ENCODE peak calls at places on chromosomes 3 and 15, in four cellular contexts. N, I, J and X are unnamed samples.

GRCh38 chr3:50271314-50272072 is 2.5 kb downstream of the SEMA3B start:
- DNase-seq in N (no peak), I (no peak), J (no peak), X (no peak)

GRCh38 chr3:119395923-119396358 is 67.5 kb downstream of the TMEM39A start:
- DNase-seq in N (no peak), I (no peak), J (no peak), X (no peak)

GRCh38 chr3:49132437-49133225 is at the start of gene LAMB2:
- DNase-seq in N (peak; percentile 82), I (peak; percentile 74), J (peak; percentile 77), X (peak; percentile 95)

GRCh38 chr3:80367149-80367548 is 599.4 kb upstream of the ROBO1 start:
- DNase-seq in N (no peak), I (no peak), J (no peak), X (no peak)

GRCh38 chr3:145070795-145071194 is 1090.2 kb downstream of the PLOD2 start:
- DNase-seq in N (no peak), I (no peak), J (no peak), X (no peak)

GRCh38 chr3:127694467-127695215 is 21.9 kb downstream of the ABTB1 start:
- DNase-seq in N (no peak), I (peak; percentile 20), J (peak; percentile 86), X (no peak)

GRCh38 chr3:149586871-149587270 is 71.0 kb downstream of the WWTR1 start:
- DNase-seq in N (no peak), I (peak; percentile 79), J (no peak), X (no peak)

GRCh38 chr15:57821826-57822225 is 115.3 kb downstream of the POLR2M start:
- DNase-seq in N (no peak), I (no peak), J (no peak), X (no peak)

GRCh38 chr3:10783360-10784346 is 32.4 kb upstream of the SLC6A11 start:
- DNase-seq in N (no peak), I (peak; percentile 22), J (no peak), X (peak; percentile 12)

GRCh38 chr15:40192942-40193341 is 32.1 kb downstream of the BUB1B start:
- DNase-seq in N (no peak), I (peak; percentile 48), J (no peak), X (no peak)

GRCh38 chr3:49199244-49199899 is 28.0 kb downstream of the KLHDC8B start:
- DNase-seq in N (peak; percentile 92), I (peak; percentile 24), J (peak; percentile 54), X (peak; percentile 97)

GRCh38 chr3:141342386-141342785 is 25.9 kb upstream of the ZBTB38 start:
- DNase-seq in N (no peak), I (no peak), J (no peak), X (no peak)
- TF ChIP-seq POLR2A in N (no peak), I (no peak), J (no peak), X (no peak)

DNA sequence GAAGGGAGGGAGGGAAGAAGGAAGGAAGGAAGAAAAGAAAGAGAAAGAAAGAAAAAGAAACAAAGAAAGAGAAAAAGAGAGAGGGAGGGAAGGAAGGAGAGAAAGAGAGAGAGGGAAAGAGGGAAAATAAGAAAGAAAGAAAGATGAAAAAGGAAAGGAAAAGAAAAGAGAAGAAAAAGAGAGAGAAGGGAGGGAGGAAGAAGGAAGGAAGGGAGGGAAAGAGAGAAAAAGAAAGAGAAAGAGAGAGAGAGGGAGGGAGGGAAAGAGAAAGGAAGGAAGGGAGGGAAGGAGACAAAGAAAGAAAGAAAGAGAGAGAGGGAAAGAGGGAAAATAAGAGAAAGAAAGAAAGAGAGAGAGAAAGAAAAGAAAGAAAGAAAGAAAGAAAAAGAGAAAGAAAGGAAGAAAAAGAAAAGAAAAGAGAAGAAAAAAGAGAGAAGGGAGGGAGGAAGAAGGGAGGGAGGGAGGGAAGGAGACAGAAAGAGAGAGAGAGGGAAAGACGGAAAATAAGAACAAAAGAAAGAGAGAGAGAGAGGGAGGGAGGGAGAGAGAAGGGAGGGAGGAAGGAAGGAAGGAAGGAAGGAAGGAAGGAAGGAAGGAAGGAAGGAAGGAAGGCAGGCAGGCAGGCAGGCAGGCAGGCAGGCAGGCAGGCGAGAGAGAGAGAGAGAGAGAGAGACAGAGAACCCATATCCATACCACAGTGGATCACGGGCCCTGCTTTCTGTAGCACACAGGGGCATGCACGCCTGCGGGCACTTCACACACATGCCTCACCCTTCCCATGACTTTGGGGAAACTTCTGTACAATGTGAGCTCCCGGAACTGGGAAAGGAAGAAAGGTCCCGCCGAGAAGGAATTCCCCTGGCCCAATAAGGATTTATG is 52.5 kb downstream of the ADCY5 start:
- DNase-seq in N (no peak), I (no peak), J (no peak), X (no peak)
- H3K4me3 ChIP-seq in N (no peak overlapping the region), I (no peak overlapping the region), J (no peak overlapping the region), X (no peak overlapping the region)

DNA sequence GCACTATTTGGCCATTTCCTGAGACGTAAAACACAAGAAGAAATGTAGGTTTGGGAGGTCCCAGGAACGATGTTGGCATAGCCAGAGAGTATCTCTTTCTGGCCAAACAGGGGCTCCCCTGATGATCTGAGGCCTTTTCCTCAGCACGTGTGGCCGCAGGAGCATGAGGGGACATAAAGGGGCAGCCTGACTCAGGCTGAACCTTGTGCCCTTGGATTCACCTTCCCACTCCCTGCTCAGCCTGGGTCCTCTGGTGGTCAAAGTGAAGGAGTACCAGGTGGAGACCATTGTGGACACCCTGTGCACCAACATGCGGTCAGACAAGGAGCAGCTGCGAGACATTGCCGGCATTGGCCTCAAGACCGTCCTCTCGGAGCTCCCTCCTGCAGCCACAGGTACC is 10.6 kb downstream of the CAND2 start:
- DNase-seq in N (no peak), I (no peak), J (no peak), X (no peak)
- TF ChIP-seq CTCF in N (no peak), I (no peak), J (no peak), X (no peak)

DNA sequence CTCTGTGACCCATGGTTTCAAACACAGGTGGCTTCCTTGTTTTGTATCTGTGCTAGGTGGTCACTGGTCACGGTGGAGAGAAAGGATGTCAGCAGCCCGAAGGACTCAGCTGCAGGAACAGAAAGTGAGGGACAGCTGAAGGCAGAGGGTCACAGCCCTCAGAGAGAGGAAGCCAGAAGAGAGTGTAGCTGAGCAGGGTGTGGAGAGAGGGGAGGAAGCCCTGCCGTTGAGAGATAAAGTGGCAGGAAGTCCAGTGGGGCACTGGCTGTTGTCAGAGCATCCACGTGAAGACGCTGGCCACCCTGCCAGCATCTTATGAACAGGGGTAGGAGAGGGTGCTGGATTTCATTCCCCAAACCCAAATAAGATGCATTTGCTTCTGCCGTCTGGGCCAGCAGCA is 36.9 kb downstream of the LIMD1 start:
- DNase-seq in N (no peak), I (no peak), J (no peak), X (no peak)
- TF ChIP-seq POLR2A in N (no peak), I (no peak), J (no peak), X (no peak)

DNA sequence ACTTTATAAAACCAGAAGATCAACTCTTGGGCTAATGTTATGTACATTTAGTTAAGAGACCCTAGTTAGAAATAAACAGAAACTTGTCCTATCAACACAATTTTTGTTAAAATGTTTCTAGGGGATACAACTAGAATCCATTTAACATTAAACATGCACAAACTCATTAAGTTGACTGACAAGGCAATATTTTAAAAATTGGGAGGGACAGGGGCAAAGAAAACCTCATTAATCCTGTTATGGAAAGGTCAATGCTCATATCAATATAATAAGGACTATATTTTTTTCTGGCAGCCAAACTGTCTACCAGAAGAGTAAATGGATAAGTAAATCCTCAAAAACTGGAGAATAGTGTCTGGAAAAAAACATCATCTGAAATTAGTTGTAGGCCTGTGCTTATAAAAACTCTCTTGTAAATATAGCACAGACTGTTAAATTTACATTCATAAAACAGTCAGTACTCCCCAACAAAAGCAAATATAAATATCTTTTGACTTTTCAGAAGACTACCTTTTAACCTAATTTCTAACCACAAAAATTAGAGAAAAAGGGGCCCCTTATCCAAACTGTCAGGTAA is 4.4 kb downstream of the TRA2B start:
- DNase-seq in N (no peak), I (no peak), J (no peak), X (no peak)
- H3K4me3 ChIP-seq in N (no peak overlapping the region), I (no peak overlapping the region), J (peak overlapping the region; percentile 96), X (no peak overlapping the region)

GRCh38 chr15:79431636-79432344 is at the start of gene MINAR1:
- DNase-seq in N (no peak), I (peak; percentile 56), J (no peak), X (no peak)
- TF ChIP-seq CTCF in N (no peak), I (peak; percentile 45), J (no peak), X (no peak)